ENCODE peak calls at places on chromosomes 11 and 22, in nine cellular contexts. One of them, this sample, is unnamed.

GRCh38 chr22:29842740-29843139 is 4.7 kb upstream of the ASCC2 start:
- DNase-seq in A172: peak
- DNase-seq in anterior cingulate cortex: no peak
- DNase-seq in astrocyte of the spinal cord: peak
- DNase-seq in DMS153: peak
- DNase-seq in COR-L47: no peak
- DNase-seq in sigmoid colon: no peak
- DNase-seq in activated T-helper 1 cell treated with Interleukin-2 at 50 U/mL for 16 hours: no peak
- DNase-seq in central memory CD4-positive, alpha-beta T cell: no peak
- DNase-seq in this sample: no peak

GRCh38 chr11:8699903-8700302 is 17.3 kb downstream of the RPL27A start:
- DNase-seq in DMS153: peak
- DNase-seq in activated T-helper 1 cell treated with Interleukin-2 at 50 U/mL for 16 hours: no peak
- DNase-seq in astrocyte of the spinal cord: peak
- DNase-seq in COR-L47: no peak
- DNase-seq in A172: peak
- DNase-seq in sigmoid colon: peak
- DNase-seq in anterior cingulate cortex: peak
- DNase-seq in central memory CD4-positive, alpha-beta T cell: no peak
- DNase-seq in this sample: no peak

GRCh38 chr22:17501679-17502285 is 61.5 kb upstream of the SLC25A18 start:
- DNase-seq in sigmoid colon: no peak
- DNase-seq in astrocyte of the spinal cord: peak
- DNase-seq in DMS153: peak
- DNase-seq in anterior cingulate cortex: no peak
- DNase-seq in central memory CD4-positive, alpha-beta T cell: peak
- DNase-seq in activated T-helper 1 cell treated with Interleukin-2 at 50 U/mL for 16 hours: no peak
- DNase-seq in COR-L47: peak
- DNase-seq in A172: peak
- DNase-seq in this sample: peak

GRCh38 chr11:2987881-2988280 is 4.2 kb downstream of the NAP1L4 start:
- DNase-seq in activated T-helper 1 cell treated with Interleukin-2 at 50 U/mL for 16 hours: no peak
- DNase-seq in astrocyte of the spinal cord: no peak
- DNase-seq in DMS153: no peak
- DNase-seq in central memory CD4-positive, alpha-beta T cell: peak
- DNase-seq in anterior cingulate cortex: no peak
- DNase-seq in sigmoid colon: no peak
- DNase-seq in A172: no peak
- DNase-seq in COR-L47: no peak
- DNase-seq in this sample: no peak

GRCh38 chr11:14645247-14645912 is 1.8 kb downstream of the PDE3B start:
- DNase-seq in anterior cingulate cortex: no peak
- DNase-seq in A172: no peak
- DNase-seq in sigmoid colon: no peak
- DNase-seq in activated T-helper 1 cell treated with Interleukin-2 at 50 U/mL for 16 hours: no peak
- DNase-seq in astrocyte of the spinal cord: peak
- DNase-seq in DMS153: no peak
- DNase-seq in central memory CD4-positive, alpha-beta T cell: peak
- DNase-seq in COR-L47: no peak
- DNase-seq in this sample: no peak

GRCh38 chr11:59009661-59010060 is 70.4 kb downstream of the GLYATL1 start:
- DNase-seq in astrocyte of the spinal cord: no peak
- DNase-seq in sigmoid colon: no peak
- DNase-seq in COR-L47: no peak
- DNase-seq in DMS153: no peak
- DNase-seq in A172: no peak
- DNase-seq in central memory CD4-positive, alpha-beta T cell: no peak
- DNase-seq in anterior cingulate cortex: no peak
- DNase-seq in activated T-helper 1 cell treated with Interleukin-2 at 50 U/mL for 16 hours: no peak
- DNase-seq in this sample: no peak

GRCh38 chr11:117535201-117535869 is 207.7 kb downstream of the CEP164 start:
- DNase-seq in central memory CD4-positive, alpha-beta T cell: no peak
- DNase-seq in activated T-helper 1 cell treated with Interleukin-2 at 50 U/mL for 16 hours: no peak
- DNase-seq in astrocyte of the spinal cord: no peak
- DNase-seq in DMS153: peak
- DNase-seq in COR-L47: peak
- DNase-seq in sigmoid colon: peak
- DNase-seq in A172: no peak
- DNase-seq in anterior cingulate cortex: peak
- DNase-seq in this sample: no peak

GRCh38 chr11:130666781-130667251 is 218.4 kb downstream of the ADAMTS15 start:
- DNase-seq in sigmoid colon: no peak
- DNase-seq in activated T-helper 1 cell treated with Interleukin-2 at 50 U/mL for 16 hours: no peak
- DNase-seq in central memory CD4-positive, alpha-beta T cell: no peak
- DNase-seq in astrocyte of the spinal cord: peak
- DNase-seq in DMS153: no peak
- DNase-seq in COR-L47: no peak
- DNase-seq in A172: peak
- DNase-seq in anterior cingulate cortex: no peak
- DNase-seq in this sample: no peak

GRCh38 chr22:50252081-50253045 is 1.3 kb upstream of the HDAC10 start:
- DNase-seq in central memory CD4-positive, alpha-beta T cell: peak
- DNase-seq in DMS153: peak
- DNase-seq in sigmoid colon: peak
- DNase-seq in COR-L47: peak
- DNase-seq in anterior cingulate cortex: peak
- DNase-seq in A172: no peak
- DNase-seq in activated T-helper 1 cell treated with Interleukin-2 at 50 U/mL for 16 hours: peak
- DNase-seq in astrocyte of the spinal cord: peak
- DNase-seq in this sample: peak

GRCh38 chr11:67264886-67265632 is 1.2 kb upstream of the GRK2 start:
- DNase-seq in DMS153: no peak
- DNase-seq in COR-L47: no peak
- DNase-seq in astrocyte of the spinal cord: no peak
- DNase-seq in sigmoid colon: peak
- DNase-seq in activated T-helper 1 cell treated with Interleukin-2 at 50 U/mL for 16 hours: no peak
- DNase-seq in central memory CD4-positive, alpha-beta T cell: no peak
- DNase-seq in anterior cingulate cortex: no peak
- DNase-seq in A172: no peak
- DNase-seq in this sample: no peak

GRCh38 chr11:127098684-127099083 is 98.1 kb upstream of the KIRREL3 start:
- DNase-seq in astrocyte of the spinal cord: no peak
- DNase-seq in A172: no peak
- DNase-seq in anterior cingulate cortex: no peak
- DNase-seq in sigmoid colon: no peak
- DNase-seq in central memory CD4-positive, alpha-beta T cell: no peak
- DNase-seq in activated T-helper 1 cell treated with Interleukin-2 at 50 U/mL for 16 hours: no peak
- DNase-seq in COR-L47: no peak
- DNase-seq in DMS153: no peak
- DNase-seq in this sample: no peak

GRCh38 chr11:31844351-31844750 is 33.2 kb upstream of the PAX6 start:
- DNase-seq in A172: peak
- DNase-seq in DMS153: no peak
- DNase-seq in central memory CD4-positive, alpha-beta T cell: no peak
- DNase-seq in COR-L47: no peak
- DNase-seq in astrocyte of the spinal cord: no peak
- DNase-seq in anterior cingulate cortex: no peak
- DNase-seq in sigmoid colon: no peak
- DNase-seq in activated T-helper 1 cell treated with Interleukin-2 at 50 U/mL for 16 hours: no peak
- DNase-seq in this sample: no peak

GRCh38 chr22:50710221-50710620 is 27.8 kb upstream of the ACR start:
- DNase-seq in DMS153: no peak
- DNase-seq in A172: no peak
- DNase-seq in anterior cingulate cortex: no peak
- DNase-seq in astrocyte of the spinal cord: no peak
- DNase-seq in sigmoid colon: peak
- DNase-seq in COR-L47: no peak
- DNase-seq in central memory CD4-positive, alpha-beta T cell: no peak
- DNase-seq in activated T-helper 1 cell treated with Interleukin-2 at 50 U/mL for 16 hours: no peak
- DNase-seq in this sample: no peak

GRCh38 chr11:19821993-19822392 is 109.4 kb downstream of the NAV2 start:
- DNase-seq in COR-L47: no peak
- DNase-seq in central memory CD4-positive, alpha-beta T cell: no peak
- DNase-seq in anterior cingulate cortex: no peak
- DNase-seq in astrocyte of the spinal cord: no peak
- DNase-seq in activated T-helper 1 cell treated with Interleukin-2 at 50 U/mL for 16 hours: no peak
- DNase-seq in sigmoid colon: no peak
- DNase-seq in DMS153: no peak
- DNase-seq in A172: no peak
- DNase-seq in this sample: no peak

GRCh38 chr22:19419464-19420178 is 11.9 kb downstream of the HIRA start:
- DNase-seq in central memory CD4-positive, alpha-beta T cell: peak
- DNase-seq in sigmoid colon: no peak
- DNase-seq in anterior cingulate cortex: no peak
- DNase-seq in A172: no peak
- DNase-seq in activated T-helper 1 cell treated with Interleukin-2 at 50 U/mL for 16 hours: no peak
- DNase-seq in astrocyte of the spinal cord: no peak
- DNase-seq in COR-L47: no peak
- DNase-seq in DMS153: no peak
- DNase-seq in this sample: peak

GRCh38 chr22:41668971-41669911 is 19.4 kb downstream of the SNU13 start:
- DNase-seq in activated T-helper 1 cell treated with Interleukin-2 at 50 U/mL for 16 hours: no peak
- DNase-seq in central memory CD4-positive, alpha-beta T cell: no peak
- DNase-seq in astrocyte of the spinal cord: peak
- DNase-seq in A172: peak
- DNase-seq in DMS153: no peak
- DNase-seq in anterior cingulate cortex: no peak
- DNase-seq in COR-L47: no peak
- DNase-seq in sigmoid colon: no peak
- DNase-seq in this sample: no peak

GRCh38 chr11:21635359-21635758 is 557.5 kb upstream of the ANO5 start:
- DNase-seq in activated T-helper 1 cell treated with Interleukin-2 at 50 U/mL for 16 hours: no peak
- DNase-seq in COR-L47: no peak
- DNase-seq in anterior cingulate cortex: no peak
- DNase-seq in DMS153: no peak
- DNase-seq in sigmoid colon: no peak
- DNase-seq in central memory CD4-positive, alpha-beta T cell: no peak
- DNase-seq in A172: no peak
- DNase-seq in astrocyte of the spinal cord: no peak
- DNase-seq in this sample: no peak

GRCh38 chr11:85627332-85627997 is at the start of gene DLG2:
- DNase-seq in activated T-helper 1 cell treated with Interleukin-2 at 50 U/mL for 16 hours: no peak
- DNase-seq in astrocyte of the spinal cord: peak
- DNase-seq in anterior cingulate cortex: peak
- DNase-seq in DMS153: no peak
- DNase-seq in A172: peak
- DNase-seq in central memory CD4-positive, alpha-beta T cell: no peak
- DNase-seq in sigmoid colon: no peak
- DNase-seq in COR-L47: peak
- DNase-seq in this sample: peak

GRCh38 chr11:43830928-43831440 is 49.6 kb upstream of the ALKBH3 start:
- DNase-seq in DMS153: peak
- DNase-seq in A172: peak
- DNase-seq in COR-L47: no peak
- DNase-seq in astrocyte of the spinal cord: peak
- DNase-seq in sigmoid colon: no peak
- DNase-seq in central memory CD4-positive, alpha-beta T cell: no peak
- DNase-seq in activated T-helper 1 cell treated with Interleukin-2 at 50 U/mL for 16 hours: no peak
- DNase-seq in anterior cingulate cortex: no peak
- DNase-seq in this sample: no peak

GRCh38 chr11:2801711-2802388 is 83.7 kb downstream of the CDKN1C start:
- DNase-seq in DMS153: no peak
- DNase-seq in A172: no peak
- DNase-seq in astrocyte of the spinal cord: no peak
- DNase-seq in COR-L47: no peak
- DNase-seq in activated T-helper 1 cell treated with Interleukin-2 at 50 U/mL for 16 hours: no peak
- DNase-seq in central memory CD4-positive, alpha-beta T cell: no peak
- DNase-seq in sigmoid colon: peak
- DNase-seq in anterior cingulate cortex: no peak
- DNase-seq in this sample: no peak

GRCh38 chr11:72084960-72085359 is 4.3 kb downstream of the LRRC51 start:
- DNase-seq in COR-L47: no peak
- DNase-seq in DMS153: no peak
- DNase-seq in activated T-helper 1 cell treated with Interleukin-2 at 50 U/mL for 16 hours: no peak
- DNase-seq in astrocyte of the spinal cord: no peak
- DNase-seq in sigmoid colon: no peak
- DNase-seq in central memory CD4-positive, alpha-beta T cell: no peak
- DNase-seq in anterior cingulate cortex: no peak
- DNase-seq in A172: no peak
- DNase-seq in this sample: no peak

GRCh38 chr11:10005955-10006525 is 288.0 kb downstream of the SBF2 start:
- DNase-seq in astrocyte of the spinal cord: no peak
- DNase-seq in DMS153: no peak
- DNase-seq in sigmoid colon: no peak
- DNase-seq in activated T-helper 1 cell treated with Interleukin-2 at 50 U/mL for 16 hours: no peak
- DNase-seq in central memory CD4-positive, alpha-beta T cell: no peak
- DNase-seq in COR-L47: no peak
- DNase-seq in A172: no peak
- DNase-seq in anterior cingulate cortex: no peak
- DNase-seq in this sample: no peak

GRCh38 chr11:128733440-128734115 is 39.7 kb downstream of the FLI1 start:
- DNase-seq in COR-L47: peak
- DNase-seq in astrocyte of the spinal cord: peak
- DNase-seq in sigmoid colon: no peak
- DNase-seq in A172: no peak
- DNase-seq in DMS153: no peak
- DNase-seq in activated T-helper 1 cell treated with Interleukin-2 at 50 U/mL for 16 hours: no peak
- DNase-seq in central memory CD4-positive, alpha-beta T cell: no peak
- DNase-seq in anterior cingulate cortex: no peak
- DNase-seq in this sample: no peak

GRCh38 chr11:134439181-134439580 is 27.1 kb upstream of the B3GAT1 start:
- DNase-seq in DMS153: no peak
- DNase-seq in sigmoid colon: peak
- DNase-seq in anterior cingulate cortex: no peak
- DNase-seq in A172: peak
- DNase-seq in activated T-helper 1 cell treated with Interleukin-2 at 50 U/mL for 16 hours: no peak
- DNase-seq in COR-L47: no peak
- DNase-seq in central memory CD4-positive, alpha-beta T cell: no peak
- DNase-seq in astrocyte of the spinal cord: no peak
- DNase-seq in this sample: no peak

GRCh38 chr11:119062779-119063178 is 4.8 kb upstream of the VPS11 start:
- DNase-seq in anterior cingulate cortex: no peak
- DNase-seq in A172: peak
- DNase-seq in activated T-helper 1 cell treated with Interleukin-2 at 50 U/mL for 16 hours: no peak
- DNase-seq in DMS153: no peak
- DNase-seq in astrocyte of the spinal cord: peak
- DNase-seq in COR-L47: no peak
- DNase-seq in sigmoid colon: no peak
- DNase-seq in central memory CD4-positive, alpha-beta T cell: no peak
- DNase-seq in this sample: no peak

GRCh38 chr11:635945-636510 is 1.0 kb upstream of the DRD4 start:
- DNase-seq in DMS153: no peak
- DNase-seq in activated T-helper 1 cell treated with Interleukin-2 at 50 U/mL for 16 hours: no peak
- DNase-seq in sigmoid colon: no peak
- DNase-seq in central memory CD4-positive, alpha-beta T cell: no peak
- DNase-seq in COR-L47: no peak
- DNase-seq in anterior cingulate cortex: no peak
- DNase-seq in astrocyte of the spinal cord: no peak
- DNase-seq in A172: no peak
- DNase-seq in this sample: no peak

GRCh38 chr22:36590441-36591056 is 61.6 kb upstream of the EIF3D start:
- DNase-seq in activated T-helper 1 cell treated with Interleukin-2 at 50 U/mL for 16 hours: no peak
- DNase-seq in anterior cingulate cortex: no peak
- DNase-seq in COR-L47: no peak
- DNase-seq in sigmoid colon: no peak
- DNase-seq in A172: no peak
- DNase-seq in central memory CD4-positive, alpha-beta T cell: no peak
- DNase-seq in DMS153: no peak
- DNase-seq in astrocyte of the spinal cord: no peak
- DNase-seq in this sample: no peak

GRCh38 chr11:119714189-119714588 is 14.8 kb downstream of the NECTIN1 start:
- DNase-seq in astrocyte of the spinal cord: no peak
- DNase-seq in central memory CD4-positive, alpha-beta T cell: no peak
- DNase-seq in COR-L47: no peak
- DNase-seq in DMS153: no peak
- DNase-seq in activated T-helper 1 cell treated with Interleukin-2 at 50 U/mL for 16 hours: no peak
- DNase-seq in A172: no peak
- DNase-seq in sigmoid colon: no peak
- DNase-seq in anterior cingulate cortex: no peak
- DNase-seq in this sample: no peak

GRCh38 chr11:2666828-2667570 is 32.8 kb downstream of the KCNQ1OT1 start:
- DNase-seq in A172: no peak
- DNase-seq in central memory CD4-positive, alpha-beta T cell: no peak
- DNase-seq in DMS153: no peak
- DNase-seq in astrocyte of the spinal cord: no peak
- DNase-seq in sigmoid colon: peak
- DNase-seq in anterior cingulate cortex: no peak
- DNase-seq in COR-L47: no peak
- DNase-seq in activated T-helper 1 cell treated with Interleukin-2 at 50 U/mL for 16 hours: no peak
- DNase-seq in this sample: no peak

GRCh38 chr11:90594658-90595057 is 371.8 kb upstream of the CHORDC1 start:
- DNase-seq in sigmoid colon: no peak
- DNase-seq in activated T-helper 1 cell treated with Interleukin-2 at 50 U/mL for 16 hours: no peak
- DNase-seq in A172: no peak
- DNase-seq in DMS153: no peak
- DNase-seq in COR-L47: no peak
- DNase-seq in astrocyte of the spinal cord: no peak
- DNase-seq in central memory CD4-positive, alpha-beta T cell: no peak
- DNase-seq in anterior cingulate cortex: no peak
- DNase-seq in this sample: no peak

GRCh38 chr22:37552560-37553163 is 7.6 kb upstream of the CDC42EP1 start:
- DNase-seq in sigmoid colon: no peak
- DNase-seq in COR-L47: no peak
- DNase-seq in central memory CD4-positive, alpha-beta T cell: no peak
- DNase-seq in astrocyte of the spinal cord: no peak
- DNase-seq in activated T-helper 1 cell treated with Interleukin-2 at 50 U/mL for 16 hours: no peak
- DNase-seq in A172: peak
- DNase-seq in anterior cingulate cortex: no peak
- DNase-seq in DMS153: no peak
- DNase-seq in this sample: no peak